ENCODE peak calls at places on chromosomes 7 and 10, in eight cellular contexts. E is IMR-90, W is cardiac fibroblast, A is A549, R is GM20000, I is body of pancreas, K is heart right ventricle, G is retinal pigment epithelial cell. O is an unnamed sample.

GRCh38 chr7:10460474-10460873 is 513.2 kb upstream of the PHF14 start:
- DNase-seq in E (no peak), W (no peak), A (no peak), R (no peak), I (no peak), K (no peak), G (no peak), O (no peak)

GRCh38 chr10:75019360-75019759 is 92.1 kb upstream of the SAMD8 start:
- DNase-seq in E (peak; percentile 41), W (peak; percentile 63), A (no peak), R (no peak), I (no peak), K (no peak), G (no peak), O (no peak)

GRCh38 chr7:130151591-130152269 is 53.5 kb downstream of the TMEM209 start:
- DNase-seq in E (peak; percentile 23), W (peak; percentile 35), A (no peak), R (no peak), I (no peak), K (no peak), G (no peak), O (no peak)

GRCh38 chr7:99061001-99061779 is 82.7 kb downstream of the SMURF1 start:
- DNase-seq in E (no peak), W (no peak), A (no peak), R (no peak), I (no peak), K (no peak), G (no peak), O (no peak)

GRCh38 chr10:33381897-33382578 is 47.6 kb upstream of the NRP1 start:
- DNase-seq in E (peak; percentile 86), W (peak; percentile 81), A (no peak), R (no peak), I (no peak), K (no peak), G (no peak), O (no peak)

GRCh38 chr10:93334901-93335312 is 147.2 kb downstream of the MYOF start:
- DNase-seq in E (peak; percentile 41), W (peak; percentile 40), A (no peak), R (no peak), I (no peak), K (no peak), G (no peak), O (no peak)

GRCh38 chr7:51026341-51026740 is 243.6 kb upstream of the GRB10 start:
- DNase-seq in E (no peak), W (no peak), A (no peak), R (no peak), I (no peak), K (no peak), G (no peak), O (no peak)

GRCh38 chr10:130048081-130048480 is 62.5 kb downstream of the C10orf143 start:
- DNase-seq in E (no peak), W (no peak), A (no peak), R (no peak), I (no peak), K (no peak), G (no peak), O (no peak)

GRCh38 chr7:17380696-17381662 is 82.5 kb downstream of the AHR start:
- DNase-seq in E (peak; percentile 60), W (no peak), A (no peak), R (no peak), I (peak; percentile 10), K (no peak), G (no peak), O (no peak)

GRCh38 chr7:122289426-122289825 is 15.1 kb downstream of the FEZF1 start:
- DNase-seq in E (no peak), W (no peak), A (no peak), R (no peak), I (no peak), K (no peak), G (no peak), O (no peak)

GRCh38 chr10:119546009-119546408 is 3.5 kb upstream of the RGS10 start:
- DNase-seq in E (peak; percentile 27), W (no peak), A (no peak), R (no peak), I (no peak), K (no peak), G (no peak), O (no peak)

GRCh38 chr10:43226441-43226840 is 40.4 kb downstream of the RASGEF1A start:
- DNase-seq in E (no peak), W (no peak), A (no peak), R (no peak), I (peak; percentile 1), K (no peak), G (no peak), O (no peak)

GRCh38 chr10:114199239-114199638 is 20.1 kb downstream of the TDRD1 start:
- DNase-seq in E (no peak), W (no peak), A (no peak), R (no peak), I (no peak), K (no peak), G (no peak), O (no peak)

GRCh38 chr7:88867158-88867557 is 71.6 kb upstream of the TEX47 start:
- DNase-seq in E (no peak), W (no peak), A (no peak), R (no peak), I (no peak), K (no peak), G (no peak), O (no peak)

GRCh38 chr10:84632866-84633265 is 304.5 kb downstream of the CCSER2 start:
- DNase-seq in E (no peak), W (peak; percentile 17), A (no peak), R (no peak), I (no peak), K (no peak), G (no peak), O (no peak)

GRCh38 chr7:67105382-67105781 is 108.7 kb downstream of the TYW1 start:
- DNase-seq in E (peak; percentile 33), W (peak; percentile 36), A (no peak), R (no peak), I (no peak), K (no peak), G (no peak), O (no peak)

GRCh38 chr10:72105098-72105475 is 16.7 kb upstream of the SPOCK2 start:
- DNase-seq in E (no peak), W (no peak), A (no peak), R (no peak), I (no peak), K (no peak), G (no peak), O (no peak)

GRCh38 chr7:35975851-35976454 is 175.1 kb downstream of the SEPTIN7 start:
- DNase-seq in E (peak; percentile 77), W (peak; percentile 89), A (no peak), R (peak; percentile 68), I (peak; percentile 50), K (no peak), G (peak; percentile 47), O (peak; percentile 53)

GRCh38 chr10:90857635-90858488 is at the start of gene HTR7:
- DNase-seq in E (peak; percentile 33), W (peak; percentile 42), A (peak; percentile 69), R (peak; percentile 89), I (peak; percentile 73), K (peak; percentile 65), G (no peak), O (peak; percentile 62)

GRCh38 chr10:63664341-63664885 is 143.2 kb downstream of the REEP3 start:
- DNase-seq in E (no peak), W (no peak), A (no peak), R (no peak), I (no peak), K (no peak), G (no peak), O (no peak)

GRCh38 chr7:33250421-33250827 is 121.1 kb downstream of the BBS9 start:
- DNase-seq in E (peak; percentile 75), W (peak; percentile 79), A (no peak), R (no peak), I (no peak), K (no peak), G (peak; percentile 20), O (no peak)

GRCh38 chr10:9858816-9859215 is 1158.9 kb upstream of the CELF2 start:
- DNase-seq in E (peak; percentile 11), W (peak; percentile 32), A (no peak), R (no peak), I (no peak), K (no peak), G (no peak), O (no peak)

DNA sequence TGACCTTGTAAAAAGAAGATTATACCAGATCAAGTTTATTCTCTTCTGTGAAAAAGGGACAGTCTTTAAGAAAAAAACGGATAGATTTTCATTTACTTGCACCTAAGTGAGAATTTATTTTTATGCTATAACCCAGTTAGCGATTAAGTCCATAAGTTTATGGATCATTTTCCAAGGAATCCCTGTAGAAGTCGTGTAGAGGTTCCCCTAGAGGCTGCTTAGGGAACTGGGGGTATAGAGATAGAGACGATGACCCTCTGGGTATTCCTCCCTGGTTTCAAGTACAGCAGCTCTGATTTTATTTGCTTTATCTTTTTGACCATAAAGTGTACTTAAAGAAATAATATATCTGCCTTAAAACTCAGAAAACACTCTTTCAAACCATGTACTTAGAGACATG is 648.4 kb upstream of the LRRTM3 start:
- DNase-seq in E (no peak), W (no peak), A (no peak), R (no peak), I (no peak), K (no peak), G (no peak), O (no peak)
- TF ChIP-seq CTCF in E (no peak), W (peak; percentile 10), A (no peak), R (no peak), I (no peak), K (peak; percentile 18), G (peak; percentile 28), O (peak; percentile 50)

GRCh38 chr7:3089493-3089892 is 45.8 kb upstream of the CARD11 start:
- DNase-seq in E (peak; percentile 6), W (peak; percentile 22), A (peak; percentile 56), R (no peak), I (peak; percentile 29), K (no peak), G (no peak), O (peak; percentile 28)
- TF ChIP-seq CTCF in E (no peak), W (peak; percentile 31), A (peak; percentile 45), R (no peak), I (peak; percentile 45), K (peak; percentile 43), G (peak; percentile 51), O (peak; percentile 69)

GRCh38 chr7:30956704-30957103 is 7.0 kb upstream of the GHRHR start:
- DNase-seq in E (no peak), W (no peak), A (no peak), R (no peak), I (no peak), K (no peak), G (no peak), O (no peak)
- TF ChIP-seq CTCF in E (no peak), W (no peak), A (no peak), R (no peak), I (no peak), K (no peak), G (no peak), O (no peak)

DNA sequence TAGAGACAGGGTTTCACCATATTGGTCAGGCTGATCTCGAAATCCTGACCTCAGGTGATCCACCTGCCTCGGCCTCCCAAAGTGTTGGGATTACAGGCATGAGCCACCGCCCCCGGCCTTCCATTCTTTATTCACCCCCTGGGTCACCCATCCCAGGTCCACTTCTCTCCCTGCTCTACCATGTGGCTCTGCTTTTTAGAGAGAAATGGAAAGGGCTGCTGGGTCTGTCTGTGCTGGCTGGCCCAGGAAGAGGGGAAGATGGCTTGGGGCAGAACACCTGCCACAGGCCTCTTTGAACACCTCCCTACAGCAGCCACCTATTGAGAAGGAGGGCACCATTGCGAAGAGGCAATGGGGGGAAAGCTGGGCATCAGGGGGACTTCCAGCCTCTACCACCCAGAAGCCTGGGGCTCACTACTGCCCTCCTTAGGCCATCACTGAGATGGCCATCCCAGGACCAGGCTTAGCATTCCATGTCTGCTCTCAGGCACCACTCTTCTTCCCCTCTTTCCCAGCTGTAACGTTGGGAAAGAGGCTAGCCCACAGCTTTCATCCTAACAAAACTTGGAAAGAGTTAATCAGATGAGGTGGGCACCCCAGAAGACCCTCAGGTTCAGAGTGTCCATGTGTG is 256.3 kb downstream of the GRID1 start:
- DNase-seq in E (no peak), W (no peak), A (no peak), R (no peak), I (no peak), K (no peak), G (no peak), O (no peak)
- TF ChIP-seq CTCF in E (no peak), W (no peak), A (no peak), R (peak; percentile 56), I (no peak), K (no peak), G (no peak), O (peak; percentile 32)

O was measured in neural crest cell.